ENCODE peak calls at places on chromosomes 13 and 19, in ten cellular contexts. Z is fibroblast of lung; A is naive thymus-derived CD4-positive, alpha-beta T cell; I is HCT116; F is sigmoid colon; L is uterus; W is heart left ventricle; N is effector memory CD4-positive, alpha-beta T cell; G is hepatocyte; R is body of pancreas. V is an unnamed sample.

GRCh38 chr19:41325947-41326706 is 16.2 kb downstream of the CCDC97 start:
- DNase-seq in Z (peak; percentile 82), A (no peak), I (no peak), F (no peak), L (no peak), W (peak; percentile 49), N (no peak), G (peak; percentile 58), R (peak; percentile 44), V (no peak)

GRCh38 chr13:98199480-98199879 is 22.4 kb upstream of the RNF113B start:
- DNase-seq in Z (no peak), A (no peak), I (no peak), F (no peak), L (no peak), W (no peak), N (no peak), G (no peak), R (no peak), V (no peak)

GRCh38 chr13:75263741-75264407 is 218.1 kb downstream of the TBC1D4 start:
- DNase-seq in Z (peak; percentile 71), A (no peak), I (no peak), F (no peak), L (no peak), W (no peak), N (no peak), G (no peak), R (no peak), V (no peak)

GRCh38 chr19:35722461-35722860 is 4.7 kb downstream of the KMT2B start:
- DNase-seq in Z (no peak), A (no peak), I (no peak), F (no peak), L (no peak), W (no peak), N (no peak), G (no peak), R (no peak), V (no peak)

GRCh38 chr13:43364210-43365041 is 341.0 kb downstream of the DNAJC15 start:
- DNase-seq in Z (peak; percentile 90), A (no peak), I (no peak), F (peak; percentile 71), L (peak; percentile 32), W (peak; percentile 27), N (no peak), G (no peak), R (no peak), V (no peak)

GRCh38 chr13:114113961-114114360 is 18.5 kb downstream of the RASA3 start:
- DNase-seq in Z (no peak), A (no peak), I (no peak), F (no peak), L (no peak), W (no peak), N (no peak), G (no peak), R (no peak), V (no peak)

GRCh38 chr13:19586904-19587634 is 25.7 kb upstream of the TPTE2 start:
- DNase-seq in Z (peak; percentile 50), A (peak; percentile 76), I (no peak), F (no peak), L (no peak), W (no peak), N (peak; percentile 63), G (no peak), R (peak; percentile 14), V (no peak)

GRCh38 chr19:45862564-45863334 is at the start of gene SYMPK:
- DNase-seq in Z (peak; percentile 97), A (peak; percentile 99), I (peak; percentile 96), F (peak; percentile 99), L (peak; percentile 98), W (peak; percentile 99), N (peak; percentile 97), G (peak; percentile 99), R (peak; percentile 99), V (peak; percentile 93)

GRCh38 chr19:34959021-34959420 is 5.0 kb downstream of the ZNF792 start:
- DNase-seq in Z (no peak), A (no peak), I (no peak), F (no peak), L (no peak), W (no peak), N (no peak), G (no peak), R (no peak), V (no peak)

GRCh38 chr19:10744848-10745293 is 27.0 kb downstream of the DNM2 start:
- DNase-seq in Z (no peak), A (no peak), I (no peak), F (no peak), L (no peak), W (no peak), N (no peak), G (no peak), R (no peak), V (no peak)
- H3K4me1 ChIP-seq in Z (peaks cover 10% of the 10 kb centered on the region), A (peaks cover 12% of the 10 kb centered on the region), I (peaks cover 65% of the 10 kb centered on the region), F (peaks cover 33% of the 10 kb centered on the region), L (peaks cover 16% of the 10 kb centered on the region), W (peaks cover 10% of the 10 kb centered on the region), N (peaks cover 19% of the 10 kb centered on the region), G (peaks cover 41% of the 10 kb centered on the region), R (peaks cover 88% of the 10 kb centered on the region), V (peaks cover 38% of the 10 kb centered on the region)

GRCh38 chr19:13300421-13301030 is 150.3 kb downstream of the IER2 start:
- DNase-seq in Z (no peak), A (no peak), I (no peak), F (no peak), L (no peak), W (no peak), N (no peak), G (no peak), R (no peak), V (no peak)
- H3K27me3 ChIP-seq in Z (no peaks in the 10 kb centered on the region), A (no peaks in the 10 kb centered on the region), I (no peaks in the 10 kb centered on the region), F (peaks cover 7% of the 10 kb centered on the region), L (no peaks in the 10 kb centered on the region), W (peaks cover 19% of the 10 kb centered on the region), N (peaks cover 4% of the 10 kb centered on the region), G (no peaks in the 10 kb centered on the region), R (peaks cover 5% of the 10 kb centered on the region), V (no peaks in the 10 kb centered on the region)

GRCh38 chr13:52061587-52061986 is 37.1 kb downstream of the UTP14C start:
- DNase-seq in Z (peak; percentile 46), A (no peak), I (no peak), F (no peak), L (no peak), W (no peak), N (no peak), G (no peak), R (no peak), V (no peak)

GRCh38 chr13:52070929-52071523 is 46.5 kb downstream of the UTP14C start:
- DNase-seq in Z (peak; percentile 20), A (no peak), I (no peak), F (no peak), L (no peak), W (no peak), N (no peak), G (no peak), R (no peak), V (peak; percentile 13)

DNA sequence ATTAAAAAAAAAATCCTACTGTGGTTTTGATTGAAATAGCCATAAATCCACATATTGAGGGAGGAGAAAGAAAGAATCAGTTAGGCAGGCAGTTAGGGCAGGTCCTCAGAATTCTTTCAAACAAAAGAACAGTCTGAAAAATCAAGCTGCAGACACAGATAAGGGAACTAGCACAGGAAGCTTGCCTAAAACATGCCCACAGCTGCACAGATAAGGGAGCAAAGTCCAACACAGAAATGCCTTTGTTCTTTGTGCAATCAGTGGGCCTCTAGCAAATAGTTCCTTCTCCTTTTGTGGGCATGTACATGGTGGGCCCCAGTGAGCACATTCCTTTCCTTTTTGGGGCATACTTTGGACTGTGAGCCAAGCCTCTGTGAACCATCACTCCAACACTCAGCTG is 42.7 kb downstream of the UTP14C start:
- DNase-seq in Z (no peak), A (no peak), I (peak; percentile 6), F (no peak), L (no peak), W (no peak), N (no peak), G (no peak), R (no peak), V (no peak)
- H3K9me3 ChIP-seq in Z (no peaks in the 10 kb centered on the region), A (peaks cover 28% of the 10 kb centered on the region), I (peaks cover 18% of the 10 kb centered on the region), F (peaks cover 14% of the 10 kb centered on the region), L (peaks cover 10% of the 10 kb centered on the region), W (peaks cover 18% of the 10 kb centered on the region), N (peaks cover 8% of the 10 kb centered on the region), G (peaks cover 13% of the 10 kb centered on the region), R (no peaks in the 10 kb centered on the region), V (peaks cover 8% of the 10 kb centered on the region)

DNA sequence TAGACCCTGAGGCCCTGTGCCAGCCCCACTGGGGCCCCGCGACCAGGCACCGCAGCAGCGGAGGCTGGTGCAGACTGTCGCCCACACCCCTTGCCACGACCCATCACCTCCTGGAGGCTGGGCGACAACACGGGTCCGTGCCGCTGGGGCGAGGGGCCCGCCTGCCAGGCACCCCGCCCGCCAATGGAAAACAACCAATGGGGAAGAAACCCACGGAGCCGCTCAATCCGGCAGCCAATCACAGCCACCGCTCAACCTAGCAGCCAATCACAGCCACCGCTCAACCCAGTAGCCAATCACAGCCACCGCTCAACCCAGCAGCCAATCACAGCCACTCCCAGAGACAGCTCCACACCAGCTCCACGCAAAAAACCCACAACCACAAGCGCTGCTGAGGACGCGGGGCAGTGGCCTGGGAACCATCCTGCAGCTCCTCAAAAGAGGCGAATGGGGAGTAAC is 29.7 kb downstream of the GPX4 start:
- DNase-seq in Z (no peak), A (peak; percentile 74), I (peak; percentile 34), F (no peak), L (no peak), W (no peak), N (peak; percentile 82), G (no peak), R (no peak), V (no peak)
- H3K4me1 ChIP-seq in Z (peaks cover 4% of the 10 kb centered on the region), A (peaks cover 23% of the 10 kb centered on the region), I (peaks cover 8% of the 10 kb centered on the region), F (peaks cover 60% of the 10 kb centered on the region), L (peaks cover 31% of the 10 kb centered on the region), W (peaks cover 11% of the 10 kb centered on the region), N (peaks cover 44% of the 10 kb centered on the region), G (peaks cover 22% of the 10 kb centered on the region), R (peaks cover 27% of the 10 kb centered on the region), V (peaks cover 24% of the 10 kb centered on the region)

DNA sequence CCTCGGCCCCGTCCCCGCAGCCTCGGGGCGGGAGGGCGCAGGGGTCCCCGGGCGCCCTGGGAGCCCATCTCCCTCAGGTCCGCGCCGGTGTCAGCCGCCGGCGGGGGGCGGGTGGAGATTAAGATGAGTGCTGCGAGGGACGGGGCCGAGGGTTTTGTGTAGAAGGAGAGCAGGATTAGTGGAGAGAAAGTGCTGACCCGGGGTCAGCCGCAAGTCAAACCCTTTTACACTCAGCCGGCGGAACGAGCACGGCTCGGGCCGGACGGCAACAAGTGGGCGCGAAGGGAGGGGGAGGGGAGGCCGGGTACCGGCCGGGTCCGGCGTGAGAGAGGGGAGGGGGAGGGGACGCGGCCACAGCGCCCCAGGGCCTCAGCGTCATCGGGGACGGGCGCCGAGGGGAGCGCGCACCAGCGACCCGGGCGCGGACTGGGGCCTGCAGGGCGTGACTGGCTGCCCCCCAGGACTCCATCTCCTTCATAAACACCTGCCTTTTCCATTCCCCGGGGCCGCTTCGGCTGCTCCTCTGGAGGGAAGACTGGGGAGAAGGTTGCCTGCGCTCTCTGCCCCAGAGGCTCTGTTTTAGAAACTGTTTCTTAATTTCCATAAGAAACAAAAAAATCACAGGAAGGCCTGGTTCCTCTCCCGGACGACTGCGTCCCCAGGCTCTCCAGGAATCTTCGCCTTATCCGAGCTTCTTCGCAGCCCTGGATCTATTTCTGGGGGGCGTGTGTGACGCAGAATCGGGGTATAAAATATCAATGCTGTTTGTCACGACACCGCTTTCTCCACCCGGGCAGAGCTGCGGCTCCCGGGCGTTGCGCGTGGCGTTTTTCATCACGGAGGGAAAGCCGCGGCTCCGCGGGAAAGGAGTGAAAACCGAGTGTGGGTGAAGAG is 6.5 kb downstream of the SOX1 start:
- DNase-seq in Z (no peak), A (no peak), I (no peak), F (peak; percentile 50), L (no peak), W (no peak), N (no peak), G (no peak), R (no peak), V (no peak)
- H3K27me3 ChIP-seq in Z (peaks cover 24% of the 10 kb centered on the region), A (peaks cover 4% of the 10 kb centered on the region), I (no peaks in the 10 kb centered on the region), F (peaks cover 57% of the 10 kb centered on the region), L (no peaks in the 10 kb centered on the region), W (peaks cover 98% of the 10 kb centered on the region), N (peaks cover 37% of the 10 kb centered on the region), G (peaks cover 97% of the 10 kb centered on the region), R (peaks cover 25% of the 10 kb centered on the region), V (peaks cover 81% of the 10 kb centered on the region)

GRCh38 chr13:27383104-27383921 is 41.1 kb upstream of the GTF3A start:
- DNase-seq in Z (no peak), A (no peak), I (peak; percentile 64), F (no peak), L (no peak), W (no peak), N (no peak), G (no peak), R (peak; percentile 62), V (no peak)
- H3K9me3 ChIP-seq in Z (no peaks in the 10 kb centered on the region), A (no peaks in the 10 kb centered on the region), I (no peaks in the 10 kb centered on the region), F (no peaks in the 10 kb centered on the region), L (no peaks in the 10 kb centered on the region), W (no peaks in the 10 kb centered on the region), N (no peaks in the 10 kb centered on the region), G (no peaks in the 10 kb centered on the region), R (no peaks in the 10 kb centered on the region), V (no peaks in the 10 kb centered on the region)